ENCODE peak calls at places on chromosomes 2 and 18, in ten cellular contexts. P, X, J, I, L, C, R, H, Q and S are unnamed samples.

GRCh38 chr18:23703057-23703986 is 14.1 kb downstream of the LAMA3 start:
- DNase-seq in P (peak), X (peak), J (peak), I (no peak), L (peak), C (no peak), R (peak), H (no peak), Q (peak), S (peak)

GRCh38 chr2:62687644-62688043 is 17.9 kb upstream of the EHBP1 start:
- DNase-seq in P (no peak), X (no peak), J (no peak), I (no peak), L (no peak), C (no peak), R (peak), H (no peak), Q (no peak), S (peak)

GRCh38 chr2:240296611-240297552 is 138.6 kb upstream of the GPC1 start:
- DNase-seq in P (no peak), X (no peak), J (no peak), I (peak), L (no peak), C (no peak), R (no peak), H (no peak), Q (no peak), S (no peak)

GRCh38 chr2:216109962-216110614 is 940 bp downstream of the XRCC5 start:
- DNase-seq in P (peak), X (peak), J (peak), I (no peak), L (peak), C (no peak), R (peak), H (peak), Q (peak), S (peak)

GRCh38 chr2:219020604-219021365 is 20.5 kb downstream of the CFAP65 start:
- DNase-seq in P (no peak), X (no peak), J (no peak), I (no peak), L (no peak), C (no peak), R (peak), H (no peak), Q (no peak), S (no peak)

GRCh38 chr2:39782591-39782990 is 3.5 kb upstream of the THUMPD2 start:
- DNase-seq in P (no peak), X (no peak), J (no peak), I (no peak), L (no peak), C (no peak), R (no peak), H (no peak), Q (no peak), S (no peak)

GRCh38 chr2:212726403-212726802 is 187.8 kb upstream of the ERBB4 start:
- DNase-seq in P (no peak), X (no peak), J (peak), I (no peak), L (no peak), C (no peak), R (no peak), H (no peak), Q (no peak), S (no peak)

GRCh38 chr2:49940616-49941015 is 786.3 kb upstream of the FSHR start:
- DNase-seq in P (no peak), X (no peak), J (no peak), I (no peak), L (no peak), C (no peak), R (no peak), H (peak), Q (no peak), S (no peak)

GRCh38 chr2:217520361-217521010 is 482.3 kb downstream of the TNS1 start:
- DNase-seq in P (no peak), X (no peak), J (no peak), I (no peak), L (no peak), C (no peak), R (peak), H (no peak), Q (no peak), S (no peak)

GRCh38 chr2:96839288-96839874 is 4.4 kb downstream of the ANKRD23 start:
- DNase-seq in P (peak), X (no peak), J (peak), I (peak), L (no peak), C (peak), R (no peak), H (peak), Q (no peak), S (no peak)

GRCh38 chr18:75216926-75217303 is 6.3 kb downstream of the TSHZ1 start:
- DNase-seq in P (no peak), X (no peak), J (no peak), I (no peak), L (no peak), C (no peak), R (no peak), H (no peak), Q (no peak), S (no peak)

GRCh38 chr2:39275016-39275415 is 31.2 kb upstream of the CDKL4 start:
- DNase-seq in P (no peak), X (peak), J (no peak), I (no peak), L (no peak), C (no peak), R (peak), H (no peak), Q (no peak), S (no peak)

GRCh38 chr2:3094318-3094717 is 283.3 kb downstream of the EIPR1 start:
- DNase-seq in P (no peak), X (no peak), J (no peak), I (no peak), L (no peak), C (no peak), R (no peak), H (no peak), Q (no peak), S (no peak)

GRCh38 chr2:168849610-168850009 is 40.6 kb downstream of the SPC25 start:
- DNase-seq in P (no peak), X (peak), J (peak), I (peak), L (peak), C (no peak), R (no peak), H (peak), Q (peak), S (peak)

GRCh38 chr2:223779877-223780276 is 57.5 kb downstream of the AP1S3 start:
- DNase-seq in P (peak), X (peak), J (peak), I (peak), L (peak), C (peak), R (peak), H (peak), Q (peak), S (no peak)

GRCh38 chr2:16034151-16034974 is 94.0 kb downstream of the MYCN start:
- DNase-seq in P (no peak), X (no peak), J (peak), I (no peak), L (peak), C (peak), R (no peak), H (no peak), Q (no peak), S (no peak)

GRCh38 chr18:76923485-76924085 is 101.2 kb downstream of the ZNF236 start:
- DNase-seq in P (no peak), X (peak), J (peak), I (no peak), L (peak), C (peak), R (peak), H (no peak), Q (peak), S (no peak)

GRCh38 chr2:40256649-40257048 is 195.2 kb downstream of the SLC8A1 start:
- DNase-seq in P (peak), X (no peak), J (peak), I (peak), L (peak), C (no peak), R (peak), H (no peak), Q (peak), S (no peak)

GRCh38 chr2:110789706-110790105 is 57.3 kb downstream of the ACOXL start:
- DNase-seq in P (no peak), X (no peak), J (no peak), I (no peak), L (no peak), C (peak), R (no peak), H (no peak), Q (no peak), S (no peak)

GRCh38 chr18:27312853-27313252 is 127.7 kb upstream of the CHST9 start:
- DNase-seq in P (no peak), X (no peak), J (no peak), I (no peak), L (no peak), C (no peak), R (no peak), H (no peak), Q (no peak), S (no peak)

GRCh38 chr18:62485684-62486083 is 37.1 kb upstream of the ZCCHC2 start:
- DNase-seq in P (no peak), X (peak), J (no peak), I (no peak), L (peak), C (no peak), R (peak), H (no peak), Q (peak), S (peak)

GRCh38 chr2:36650031-36650430 is 46.5 kb upstream of the VIT start:
- DNase-seq in P (peak), X (peak), J (peak), I (no peak), L (peak), C (no peak), R (peak), H (peak), Q (peak), S (peak)

GRCh38 chr2:18047114-18047695 is 168.7 kb downstream of the KCNS3 start:
- DNase-seq in P (no peak), X (no peak), J (no peak), I (no peak), L (no peak), C (no peak), R (no peak), H (peak), Q (no peak), S (peak)

GRCh38 chr2:64338910-64339500 is 115.0 kb upstream of the LGALSL start:
- DNase-seq in P (no peak), X (no peak), J (no peak), I (peak), L (no peak), C (no peak), R (peak), H (no peak), Q (no peak), S (peak)

GRCh38 chr2:96097441-96097840 is 18.9 kb downstream of the ADRA2B start:
- DNase-seq in P (no peak), X (no peak), J (no peak), I (no peak), L (no peak), C (no peak), R (no peak), H (no peak), Q (no peak), S (no peak)

GRCh38 chr2:197937804-197938203 is 133.4 kb downstream of the PLCL1 start:
- DNase-seq in P (no peak), X (no peak), J (no peak), I (no peak), L (no peak), C (no peak), R (no peak), H (no peak), Q (no peak), S (no peak)

GRCh38 chr2:182245963-182246362 is 180.9 kb downstream of the PDE1A start:
- DNase-seq in P (no peak), X (peak), J (no peak), I (no peak), L (no peak), C (no peak), R (peak), H (no peak), Q (no peak), S (no peak)

GRCh38 chr18:73577365-73577764 is 570.3 kb downstream of the FBXO15 start:
- DNase-seq in P (no peak), X (peak), J (no peak), I (no peak), L (no peak), C (no peak), R (no peak), H (no peak), Q (no peak), S (peak)

GRCh38 chr2:23624915-23625314 is 239.9 kb downstream of the KLHL29 start:
- DNase-seq in P (no peak), X (no peak), J (no peak), I (no peak), L (no peak), C (no peak), R (no peak), H (no peak), Q (no peak), S (no peak)

GRCh38 chr2:83186050-83186790 is 1272.9 kb downstream of the SUCLG1 start:
- DNase-seq in P (no peak), X (no peak), J (no peak), I (no peak), L (no peak), C (no peak), R (no peak), H (no peak), Q (peak), S (no peak)

GRCh38 chr2:132279344-132279743 is 117.6 kb upstream of the ANKRD30BL start:
- DNase-seq in P (no peak), X (no peak), J (no peak), I (no peak), L (no peak), C (no peak), R (no peak), H (no peak), Q (no peak), S (no peak)

DNA sequence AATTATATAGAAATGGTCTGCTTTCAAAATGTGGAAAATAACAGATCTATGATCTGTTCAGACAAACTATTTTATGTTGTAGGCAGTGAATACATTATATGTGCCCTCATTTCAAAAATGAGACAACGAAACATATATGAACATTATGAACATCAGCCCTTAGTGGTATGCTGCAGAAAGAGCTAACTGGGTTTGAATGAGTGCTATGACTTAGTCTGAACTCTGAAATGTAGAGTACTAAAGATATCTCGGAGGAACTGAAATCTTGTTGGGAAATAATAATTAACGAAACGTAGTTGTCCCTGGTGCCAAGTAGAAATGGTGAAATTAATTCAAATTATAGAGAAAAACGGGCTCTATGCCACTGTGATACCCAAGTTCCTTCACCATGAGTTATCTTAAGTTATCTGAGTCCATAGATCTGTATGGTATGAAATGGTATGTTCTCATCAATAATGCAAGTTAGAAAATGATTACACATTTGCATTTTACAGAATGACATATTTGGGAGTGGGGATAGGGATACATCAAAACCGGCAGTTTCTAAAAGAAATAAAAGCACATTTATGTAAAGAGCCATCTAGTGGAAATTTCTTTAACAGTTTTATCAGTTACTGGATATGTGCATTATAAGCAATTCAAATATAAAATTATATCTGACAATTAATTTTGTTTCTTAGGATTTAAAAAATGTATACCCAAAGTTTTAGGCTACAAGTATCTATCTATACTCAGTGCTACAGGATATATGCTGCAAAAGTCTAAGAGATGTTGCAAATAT is 26.7 kb downstream of the STARD6 start:
- DNase-seq in P (peak), X (no peak), J (no peak), I (no peak), L (no peak), C (no peak), R (peak), H (no peak), Q (no peak), S (no peak)
- H3K4me2 ChIP-seq in P (no peak), X (no peak), J (no peak), I (no peak), L (no peak), C (no peak), R (no peak), H (no peak), Q (no peak), S (no peak)

DNA sequence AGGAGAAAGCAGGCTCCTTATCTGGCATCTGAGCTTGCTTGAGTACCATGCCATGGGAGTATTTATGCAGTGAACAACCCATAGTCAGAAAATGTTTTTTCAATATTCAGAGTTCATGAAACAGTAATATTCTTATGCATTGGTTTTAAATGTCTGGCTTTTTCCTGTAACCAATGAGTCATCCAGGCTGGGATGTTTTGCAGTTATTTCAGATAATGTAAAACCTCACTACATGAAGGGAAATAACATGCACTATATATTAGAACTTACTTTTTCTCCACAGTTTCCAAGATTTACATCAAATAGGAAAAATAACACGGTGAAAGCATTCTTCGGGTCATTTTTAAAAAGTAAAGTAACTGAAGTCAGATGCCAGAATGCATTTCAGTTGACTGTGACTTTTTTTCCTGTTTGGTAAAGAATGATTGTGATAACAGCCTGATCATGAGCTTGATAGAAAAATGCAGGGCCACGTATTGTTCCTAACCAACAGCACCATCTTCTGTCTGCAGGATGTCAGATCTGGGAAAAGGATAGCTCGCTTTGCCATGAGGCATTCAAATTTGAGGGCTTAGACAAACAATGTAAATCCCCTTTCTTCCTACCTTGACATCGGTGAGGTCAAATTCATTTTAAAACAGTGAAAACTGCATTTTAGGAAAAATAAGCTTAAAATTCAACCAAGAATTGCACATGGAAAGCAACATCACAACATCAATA is 152.8 kb downstream of the DSC3 start:
- DNase-seq in P (peak), X (no peak), J (peak), I (no peak), L (peak), C (no peak), R (peak), H (peak), Q (peak), S (peak)
- TF ChIP-seq CTCF in P (peak), X (no peak), J (peak), I (peak), L (no peak), C (no peak), R (peak), H (peak), Q (no peak), S (peak)

DNA sequence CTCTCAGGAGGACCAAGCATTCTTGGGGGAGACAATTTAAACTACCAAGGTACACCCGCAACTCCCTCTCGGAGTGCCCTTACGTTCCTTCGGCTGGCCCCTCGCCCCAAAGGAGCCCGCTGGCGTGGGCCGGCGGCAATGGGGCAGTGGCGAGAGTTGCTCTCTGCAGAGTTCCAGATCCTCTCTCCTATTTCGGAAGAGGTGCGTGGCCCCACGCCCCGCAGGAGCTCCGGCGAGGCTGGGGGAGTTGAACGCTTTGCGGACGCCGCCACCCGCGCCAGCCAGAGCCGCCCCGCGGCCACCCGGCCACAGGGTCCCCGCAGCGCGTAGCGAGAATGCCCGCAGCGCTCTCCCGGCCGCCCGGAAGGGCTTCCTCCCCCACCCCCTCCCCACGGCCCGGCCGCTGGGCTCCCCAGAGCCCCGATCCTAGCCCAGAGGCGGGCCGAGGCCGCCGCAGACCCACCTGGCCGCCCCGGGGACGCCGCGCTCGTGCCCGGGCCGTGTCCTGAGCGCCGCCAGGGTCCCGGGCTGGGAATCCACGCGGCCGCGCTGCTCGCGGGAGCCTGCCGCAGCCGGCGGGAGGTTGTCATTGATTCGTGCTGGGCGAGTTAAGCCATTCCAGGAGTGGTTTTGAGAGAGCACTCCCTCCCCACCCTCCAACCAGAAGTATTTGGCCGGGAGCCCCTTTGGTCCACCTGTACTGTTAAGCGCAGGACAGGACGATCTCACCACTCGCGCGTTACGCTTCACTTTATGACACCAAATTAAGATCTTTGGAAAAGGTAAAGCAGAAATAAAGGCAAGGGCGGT is 206.3 kb upstream of the SMAD2 start:
- DNase-seq in P (no peak), X (no peak), J (peak), I (peak), L (no peak), C (peak), R (no peak), H (no peak), Q (no peak), S (no peak)
- H3K4me2 ChIP-seq in P (no peak), X (no peak), J (peak), I (peak), L (peak), C (peak), R (peak), H (no peak), Q (no peak), S (peak)

GRCh38 chr2:71990826-71991225 is 156.8 kb downstream of the CYP26B1 start:
- DNase-seq in P (no peak), X (no peak), J (no peak), I (no peak), L (no peak), C (no peak), R (no peak), H (no peak), Q (no peak), S (no peak)

GRCh38 chr2:71997843-71998242 is 149.8 kb downstream of the CYP26B1 start:
- DNase-seq in P (no peak), X (no peak), J (no peak), I (no peak), L (no peak), C (no peak), R (no peak), H (no peak), Q (no peak), S (no peak)

GRCh38 chr2:71992036-71992435 is 155.6 kb downstream of the CYP26B1 start:
- DNase-seq in P (no peak), X (no peak), J (no peak), I (no peak), L (no peak), C (no peak), R (no peak), H (no peak), Q (no peak), S (no peak)

GRCh38 chr2:71991397-71991796 is 156.3 kb downstream of the CYP26B1 start:
- DNase-seq in P (no peak), X (no peak), J (no peak), I (no peak), L (no peak), C (no peak), R (no peak), H (no peak), Q (no peak), S (no peak)

DNA sequence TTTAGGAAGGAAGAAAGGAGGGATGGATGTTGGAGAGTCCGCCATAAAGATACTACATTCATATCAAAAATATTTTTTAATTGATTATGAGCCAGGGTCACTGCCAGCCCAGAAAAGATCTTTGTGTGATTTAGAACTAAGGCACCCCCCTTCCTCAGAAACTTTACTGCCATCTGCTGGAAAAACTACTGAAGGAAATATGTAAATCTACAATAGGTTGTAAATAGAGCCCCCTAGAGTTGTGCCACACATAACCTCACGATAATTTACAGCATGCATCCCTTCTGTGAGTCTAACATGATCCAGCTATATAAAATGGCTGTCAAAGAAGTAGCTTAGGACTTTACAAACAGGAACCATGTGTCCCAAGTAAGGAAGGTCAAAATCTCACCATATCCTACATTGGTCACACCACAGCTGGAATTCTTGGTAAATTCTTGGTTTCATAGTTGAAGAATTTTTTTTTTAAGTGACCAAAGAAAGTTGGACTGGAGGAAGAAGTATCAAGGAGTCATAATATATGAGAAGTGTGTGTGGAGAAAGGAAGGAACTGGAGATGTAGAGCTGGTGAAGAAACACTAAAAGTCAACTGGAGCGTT is 152.5 kb downstream of the CYP26B1 start:
- DNase-seq in P (no peak), X (peak), J (peak), I (no peak), L (peak), C (no peak), R (peak), H (no peak), Q (no peak), S (no peak)
- TF ChIP-seq CTCF in P (peak), X (peak), J (peak), I (peak), L (peak), C (no peak), R (peak), H (peak), Q (no peak), S (peak)